ENCODE peak calls at places on chromosomes 5 and 9, in seven cellular contexts. M is mesenchymal stem cell, X is IMR-90, E is mesendoderm, G is H1, W is H9, S is trophoblast cell. A is an unnamed sample. For H3K79me1, the result is how much of the 10 kb centered on the place peaks cover.

GRCh38 chr5:79793722-79794121 is 104.1 kb downstream of the CMYA5 start:
- DNase-seq in W (no peak), X (no peak), G (no peak), S (no peak), M (no peak), E (no peak), A (no peak)

GRCh38 chr9:36289836-36290435 is 31.7 kb upstream of the GNE start:
- DNase-seq in M (no peak), X (no peak), E (no peak), G (no peak), S (peak), W (no peak), A (no peak)

GRCh38 chr9:75229605-75230332 is 141.5 kb downstream of the OSTF1 start:
- DNase-seq in M (no peak), X (no peak), E (peak), G (no peak), W (no peak), S (no peak), A (no peak)

GRCh38 chr5:174056064-174056842 is 10.7 kb downstream of the NSG2 start:
- DNase-seq in X (no peak), M (no peak), E (no peak), G (no peak), W (no peak), S (no peak), A (no peak)

GRCh38 chr9:138053996-138054752 is 176.6 kb downstream of the CACNA1B start:
- DNase-seq in W (peak), E (no peak), X (no peak), M (no peak), G (peak), S (no peak), A (no peak)

GRCh38 chr5:6158974-6159863 is 219.1 kb downstream of the MED10 start:
- DNase-seq in M (no peak), X (peak), S (peak), G (no peak), W (no peak), E (no peak), A (no peak)

GRCh38 chr5:14105717-14106435 is 37.3 kb upstream of the TRIO start:
- DNase-seq in G (no peak), X (peak), S (peak), M (peak), E (peak), W (no peak), A (no peak)

GRCh38 chr9:116095403-116095802 is 58.2 kb upstream of the PAPPA start:
- DNase-seq in E (no peak), S (no peak), W (no peak), M (no peak), G (no peak), X (no peak), A (no peak)

GRCh38 chr9:134891713-134892112 is 11.1 kb downstream of the FCN2 start:
- DNase-seq in X (no peak), G (peak), M (no peak), E (no peak), S (no peak), W (no peak), A (no peak)

GRCh38 chr9:19464061-19464763 is 55.4 kb downstream of the ACER2 start:
- DNase-seq in G (no peak), S (no peak), W (no peak), E (no peak), X (no peak), M (no peak), A (no peak)

GRCh38 chr5:173734716-173735115 is 118.3 kb upstream of the BOD1 start:
- DNase-seq in E (no peak), W (no peak), M (no peak), G (no peak), S (no peak), X (no peak), A (no peak)

DNA sequence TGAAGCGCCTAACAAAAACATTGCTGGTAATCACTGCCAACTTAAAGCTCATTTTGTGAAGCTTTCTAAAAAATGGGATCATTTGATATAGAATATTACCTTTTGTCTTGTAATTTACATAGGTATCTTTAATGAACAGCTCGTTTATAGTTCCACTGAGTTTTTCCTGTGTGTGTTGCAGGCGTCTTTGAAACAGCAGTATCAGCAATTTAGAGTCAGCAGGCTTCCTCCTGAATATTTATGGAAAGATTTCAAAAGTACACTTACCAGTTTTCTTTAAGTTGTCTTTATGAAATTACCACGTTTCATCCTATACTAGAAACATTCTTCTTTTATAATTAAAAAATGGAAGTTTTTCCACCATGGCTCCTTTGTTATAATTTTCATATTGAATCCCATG is 140.3 kb upstream of the GRIN3A start:
- DNase-seq in W (no peak), M (no peak), G (no peak), E (no peak), X (no peak), S (no peak), A (no peak)
- H3K79me1 ChIP-seq in W (under half), M (under half), G (under half), E (under half), X (under half), S (under half), A (under half)

DNA sequence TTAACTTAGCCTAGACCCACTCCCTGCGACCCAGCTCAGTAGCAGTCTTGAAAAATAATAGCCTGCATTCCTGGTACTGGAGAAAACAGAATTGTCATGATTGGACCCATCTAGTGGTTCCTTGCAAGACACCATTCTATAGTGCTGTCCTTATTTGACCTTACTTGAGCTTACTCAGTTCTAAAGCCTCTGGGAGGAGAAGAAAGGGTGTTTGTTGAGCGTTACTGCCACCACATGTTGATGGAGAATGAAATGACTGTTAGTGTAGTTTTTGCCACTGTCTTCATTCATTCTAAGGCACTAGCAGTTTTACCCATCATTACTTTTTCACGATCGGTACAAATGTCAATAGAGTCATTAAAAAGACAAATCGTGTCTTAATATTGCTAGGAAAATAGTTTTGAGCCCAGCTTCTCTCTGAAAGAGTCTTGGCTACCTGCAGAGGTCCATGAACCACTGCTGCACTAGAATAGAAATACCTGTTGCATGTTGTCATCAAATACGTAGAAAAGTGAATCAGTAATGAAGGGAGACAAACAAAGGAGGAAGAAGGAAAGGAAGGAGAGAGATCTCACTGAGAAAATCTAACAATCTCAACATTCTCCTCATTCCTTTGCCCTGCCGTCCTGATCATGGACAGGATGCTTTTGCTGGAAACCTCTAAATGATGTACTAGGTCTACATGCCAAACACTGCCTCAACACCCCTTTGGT is 96.0 kb downstream of the LIX1 start:
- DNase-seq in M (no peak), W (no peak), E (peak), S (peak), X (peak), G (no peak), A (no peak)
- H3K79me1 ChIP-seq in M (under half), W (under half), E (under half), S (under half), X (under half), G (under half), A (under half)

GRCh38 chr5:126419102-126419501 is 4.1 kb upstream of the GRAMD2B start:
- DNase-seq in X (no peak), W (no peak), E (no peak), M (no peak), G (no peak), S (no peak), A (no peak)

GRCh38 chr5:126416266-126416925 is 6.8 kb upstream of the GRAMD2B start:
- DNase-seq in M (no peak), E (no peak), X (no peak), S (no peak), G (no peak), W (no peak), A (no peak)

GRCh38 chr5:126415789-126416188 is 7.4 kb upstream of the GRAMD2B start:
- DNase-seq in E (no peak), S (no peak), G (no peak), X (no peak), W (no peak), M (no peak), A (no peak)

GRCh38 chr5:126417178-126417577 is 6.0 kb upstream of the GRAMD2B start:
- DNase-seq in W (no peak), M (no peak), E (no peak), G (no peak), X (no peak), S (no peak), A (no peak)

DNA sequence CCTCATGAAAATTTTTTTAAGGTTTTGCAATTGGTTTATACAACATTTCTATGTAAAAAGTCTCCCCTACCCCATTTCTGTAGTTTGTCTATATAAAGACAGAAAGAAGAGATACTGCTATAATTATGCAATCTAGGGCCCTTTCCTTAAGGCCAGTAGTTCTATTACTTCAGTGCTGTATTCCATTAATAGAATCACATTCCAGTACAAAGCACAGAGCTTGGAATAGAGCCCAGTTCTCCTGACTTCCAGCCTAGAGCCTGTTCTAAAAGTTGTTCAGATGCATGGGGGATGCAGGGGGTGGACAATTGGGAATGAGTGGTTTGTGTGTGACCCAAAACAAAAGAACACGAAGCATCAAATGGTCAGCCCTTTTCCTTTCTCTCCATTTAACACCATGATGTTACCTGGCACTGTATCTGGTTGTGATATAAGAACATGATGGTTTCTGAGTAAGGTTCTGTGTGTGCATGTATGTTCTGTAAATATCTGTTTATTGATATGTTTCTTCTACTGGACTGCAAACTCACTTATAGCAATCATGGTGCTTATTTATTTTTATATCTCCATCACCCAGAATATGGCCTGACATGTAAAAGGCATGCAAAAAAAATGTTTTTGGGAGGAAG is 8.2 kb upstream of the GRAMD2B start:
- DNase-seq in G (no peak), S (no peak), X (peak), W (no peak), M (peak), E (no peak), A (no peak)
- H3K79me1 ChIP-seq in G (under half), S (under half), X (under half), W (under half), M (under half), E (under half), A (under half)

DNA sequence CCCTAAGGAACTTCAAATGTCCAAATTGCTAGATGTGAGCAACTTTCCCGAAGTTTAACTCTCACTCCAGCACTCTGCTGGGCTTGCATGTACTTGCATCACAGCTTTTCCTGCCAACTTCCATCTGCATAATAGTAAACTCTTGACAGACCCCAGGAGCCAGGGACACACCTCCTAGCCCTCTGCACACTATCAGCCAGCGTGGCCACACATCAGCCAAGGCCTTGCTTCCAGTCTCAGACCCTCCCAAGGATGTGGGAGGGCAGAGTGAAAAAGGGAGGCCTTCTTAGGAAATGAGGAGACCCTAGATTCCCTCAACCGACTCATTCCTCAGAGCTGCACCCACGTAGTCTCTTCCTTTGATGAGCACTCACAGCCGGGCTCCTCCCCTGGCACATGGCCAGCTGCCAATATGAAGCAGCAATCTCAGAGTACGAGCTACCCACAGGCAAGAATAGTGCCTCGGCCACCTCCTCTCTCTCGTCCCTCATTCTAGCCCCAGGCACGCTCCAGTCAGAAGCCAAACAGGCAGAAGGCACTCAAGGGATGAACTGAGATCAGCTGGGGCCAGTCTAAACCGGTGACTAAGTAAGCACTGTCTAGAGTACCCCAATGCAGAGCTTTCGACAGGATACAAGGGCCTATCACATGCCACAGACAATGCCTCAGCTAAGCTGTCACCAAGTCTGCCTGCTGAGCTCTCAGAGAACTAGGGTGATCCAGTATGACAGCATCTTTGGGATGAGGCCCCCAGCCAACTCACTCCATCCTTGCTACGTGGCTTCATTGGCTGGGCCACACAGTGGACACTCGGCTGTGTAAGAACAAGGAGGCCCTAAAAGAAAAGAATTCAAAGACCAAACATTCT is 2.3 kb downstream of the P4HA2 start:
- DNase-seq in G (no peak), S (peak), W (peak), X (peak), E (no peak), M (peak), A (no peak)
- H3K79me1 ChIP-seq in G (under half), S (under half), W (under half), X (half or more), E (under half), M (under half), A (under half)

GRCh38 chr5:55223219-55223987 is 3.7 kb downstream of the MCIDAS start:
- DNase-seq in W (peak), M (peak), S (no peak), X (no peak), E (peak), G (peak), A (peak)
- H3K79me1 ChIP-seq in W (under half), M (under half), S (under half), X (under half), E (under half), G (under half), A (under half)

GRCh38 chr9:6922124-6922676 is 164.4 kb downstream of the KDM4C start:
- DNase-seq in W (no peak), G (no peak), X (no peak), M (no peak), E (no peak), S (peak), A (no peak)

GRCh38 chr9:6921335-6921734 is 163.6 kb downstream of the KDM4C start:
- DNase-seq in S (no peak), E (no peak), X (no peak), W (no peak), M (no peak), G (no peak), A (no peak)

GRCh38 chr9:6922680-6923079 is 164.9 kb downstream of the KDM4C start:
- DNase-seq in G (no peak), X (no peak), W (no peak), S (peak), E (no peak), M (no peak), A (no peak)

GRCh38 chr9:6917162-6917561 is 159.4 kb downstream of the KDM4C start:
- DNase-seq in W (no peak), X (no peak), S (no peak), M (no peak), E (no peak), G (no peak), A (no peak)

DNA sequence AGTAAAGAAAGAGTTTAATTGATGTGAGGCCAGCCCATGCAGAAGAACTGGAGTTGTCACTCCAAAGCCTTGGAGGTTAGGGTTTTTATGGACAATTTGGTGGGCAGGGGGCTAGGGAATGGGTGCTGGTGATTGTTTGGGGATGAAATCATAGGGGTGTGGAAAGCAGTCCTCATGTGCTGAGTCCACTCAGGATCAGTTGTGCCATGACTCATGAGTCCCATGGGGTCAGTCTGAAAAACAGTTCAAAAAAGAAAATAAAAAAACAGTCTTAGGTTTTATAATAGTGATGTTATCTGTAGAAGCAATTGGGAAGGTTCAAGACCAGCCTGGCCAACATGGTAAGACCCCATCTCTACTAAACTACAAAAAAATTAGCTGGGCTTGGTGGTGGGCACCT is 162.3 kb downstream of the KDM4C start:
- DNase-seq in M (no peak), S (no peak), G (no peak), E (no peak), X (peak), W (no peak), A (no peak)
- H3K79me1 ChIP-seq in M (under half), S (under half), G (under half), E (under half), X (under half), W (under half), A (under half)